ENCODE peak calls at places on chromosomes 11 and 22, in nine cellular contexts. One of them, this sample, is unnamed.

GRCh38 chr11:71354394-71355105 is 93.6 kb downstream of the DHCR7 start:
- DNase-seq in SHP77: no peak
- DNase-seq in spleen: no peak
- DNase-seq in AG09309: no peak
- DNase-seq in tibial artery: no peak
- DNase-seq in Right ventricle myocardium inferior: no peak
- DNase-seq in body of pancreas: no peak
- DNase-seq in iPS-NIHi11: no peak
- DNase-seq in HFFc6: no peak
- DNase-seq in this sample: no peak

GRCh38 chr22:49272546-49273125 is 555.0 kb downstream of the BRD1 start:
- DNase-seq in SHP77: no peak
- DNase-seq in spleen: peak
- DNase-seq in AG09309: no peak
- DNase-seq in tibial artery: peak
- DNase-seq in Right ventricle myocardium inferior: no peak
- DNase-seq in body of pancreas: no peak
- DNase-seq in iPS-NIHi11: no peak
- DNase-seq in HFFc6: no peak
- DNase-seq in this sample: no peak

GRCh38 chr22:40121463-40121862 is 56.3 kb upstream of the TNRC6B start:
- DNase-seq in SHP77: no peak
- DNase-seq in spleen: no peak
- DNase-seq in AG09309: no peak
- DNase-seq in tibial artery: no peak
- DNase-seq in Right ventricle myocardium inferior: no peak
- DNase-seq in body of pancreas: no peak
- DNase-seq in iPS-NIHi11: no peak
- DNase-seq in HFFc6: no peak
- DNase-seq in this sample: no peak

GRCh38 chr22:17035246-17035645 is 27.2 kb upstream of the GAB4 start:
- DNase-seq in SHP77: peak
- DNase-seq in spleen: no peak
- DNase-seq in AG09309: no peak
- DNase-seq in tibial artery: no peak
- DNase-seq in Right ventricle myocardium inferior: no peak
- DNase-seq in body of pancreas: no peak
- DNase-seq in iPS-NIHi11: no peak
- DNase-seq in HFFc6: no peak
- DNase-seq in this sample: no peak

GRCh38 chr11:1943576-1943975 is 3.6 kb upstream of the MRPL23 start:
- DNase-seq in SHP77: no peak
- DNase-seq in spleen: peak
- DNase-seq in AG09309: no peak
- DNase-seq in tibial artery: peak
- DNase-seq in Right ventricle myocardium inferior: peak
- DNase-seq in body of pancreas: no peak
- DNase-seq in iPS-NIHi11: no peak
- DNase-seq in HFFc6: no peak
- DNase-seq in this sample: no peak

GRCh38 chr22:19663821-19664325 is 50.4 kb upstream of the SEPTIN5 start:
- DNase-seq in SHP77: peak
- DNase-seq in spleen: no peak
- DNase-seq in AG09309: no peak
- DNase-seq in tibial artery: peak
- DNase-seq in Right ventricle myocardium inferior: peak
- DNase-seq in body of pancreas: no peak
- DNase-seq in iPS-NIHi11: peak
- DNase-seq in HFFc6: no peak
- DNase-seq in this sample: peak

GRCh38 chr11:37657645-37658044 is 1059.6 kb upstream of the RAG2 start:
- DNase-seq in SHP77: no peak
- DNase-seq in spleen: no peak
- DNase-seq in AG09309: no peak
- DNase-seq in tibial artery: no peak
- DNase-seq in Right ventricle myocardium inferior: no peak
- DNase-seq in body of pancreas: no peak
- DNase-seq in iPS-NIHi11: no peak
- DNase-seq in HFFc6: peak
- DNase-seq in this sample: no peak

GRCh38 chr11:113193894-113194293 is 120.5 kb upstream of the TTC12 start:
- DNase-seq in SHP77: no peak
- DNase-seq in spleen: no peak
- DNase-seq in AG09309: no peak
- DNase-seq in tibial artery: no peak
- DNase-seq in Right ventricle myocardium inferior: no peak
- DNase-seq in body of pancreas: peak
- DNase-seq in iPS-NIHi11: no peak
- DNase-seq in HFFc6: no peak
- DNase-seq in this sample: no peak

GRCh38 chr11:1870721-1871466 is 18.0 kb downstream of the LSP1 start:
- DNase-seq in SHP77: no peak
- DNase-seq in spleen: peak
- DNase-seq in AG09309: no peak
- DNase-seq in tibial artery: peak
- DNase-seq in Right ventricle myocardium inferior: peak
- DNase-seq in body of pancreas: peak
- DNase-seq in iPS-NIHi11: no peak
- DNase-seq in HFFc6: no peak
- DNase-seq in this sample: peak

GRCh38 chr11:23944939-23945338 is 551.9 kb upstream of the LUZP2 start:
- DNase-seq in SHP77: no peak
- DNase-seq in spleen: no peak
- DNase-seq in AG09309: no peak
- DNase-seq in tibial artery: no peak
- DNase-seq in Right ventricle myocardium inferior: no peak
- DNase-seq in body of pancreas: no peak
- DNase-seq in iPS-NIHi11: no peak
- DNase-seq in HFFc6: no peak
- DNase-seq in this sample: no peak

GRCh38 chr22:38505595-38506117 is 455 bp downstream of the DDX17 start:
- DNase-seq in SHP77: no peak
- DNase-seq in spleen: peak
- DNase-seq in AG09309: no peak
- DNase-seq in tibial artery: peak
- DNase-seq in Right ventricle myocardium inferior: peak
- DNase-seq in body of pancreas: peak
- DNase-seq in iPS-NIHi11: peak
- DNase-seq in HFFc6: no peak
- DNase-seq in this sample: peak

GRCh38 chr22:45563362-45564040 is 60.8 kb downstream of the FBLN1 start:
- DNase-seq in SHP77: no peak
- DNase-seq in spleen: no peak
- DNase-seq in AG09309: no peak
- DNase-seq in tibial artery: no peak
- DNase-seq in Right ventricle myocardium inferior: no peak
- DNase-seq in body of pancreas: no peak
- DNase-seq in iPS-NIHi11: no peak
- DNase-seq in HFFc6: no peak
- DNase-seq in this sample: no peak

GRCh38 chr11:65133724-65134123 is 595 bp downstream of the SYVN1 start:
- DNase-seq in SHP77: no peak
- DNase-seq in spleen: no peak
- DNase-seq in AG09309: no peak
- DNase-seq in tibial artery: peak
- DNase-seq in Right ventricle myocardium inferior: peak
- DNase-seq in body of pancreas: no peak
- DNase-seq in iPS-NIHi11: no peak
- DNase-seq in HFFc6: no peak
- DNase-seq in this sample: no peak

GRCh38 chr11:102794382-102794781 is 3.6 kb downstream of the MMP1 start:
- DNase-seq in SHP77: no peak
- DNase-seq in spleen: no peak
- DNase-seq in AG09309: no peak
- DNase-seq in tibial artery: no peak
- DNase-seq in Right ventricle myocardium inferior: no peak
- DNase-seq in body of pancreas: no peak
- DNase-seq in iPS-NIHi11: peak
- DNase-seq in HFFc6: peak
- DNase-seq in this sample: peak

GRCh38 chr11:110479445-110480101 is 49.8 kb downstream of the FDX1 start:
- DNase-seq in SHP77: no peak
- DNase-seq in spleen: no peak
- DNase-seq in AG09309: peak
- DNase-seq in tibial artery: no peak
- DNase-seq in Right ventricle myocardium inferior: no peak
- DNase-seq in body of pancreas: no peak
- DNase-seq in iPS-NIHi11: no peak
- DNase-seq in HFFc6: no peak
- DNase-seq in this sample: peak

GRCh38 chr11:100861221-100861620 is 174.1 kb downstream of the ARHGAP42 start:
- DNase-seq in SHP77: no peak
- DNase-seq in spleen: no peak
- DNase-seq in AG09309: no peak
- DNase-seq in tibial artery: no peak
- DNase-seq in Right ventricle myocardium inferior: no peak
- DNase-seq in body of pancreas: no peak
- DNase-seq in iPS-NIHi11: no peak
- DNase-seq in HFFc6: no peak
- DNase-seq in this sample: no peak

GRCh38 chr11:118380571-118380970 is 20.8 kb upstream of the ATP5MG start:
- DNase-seq in SHP77: no peak
- DNase-seq in spleen: no peak
- DNase-seq in AG09309: no peak
- DNase-seq in tibial artery: no peak
- DNase-seq in Right ventricle myocardium inferior: no peak
- DNase-seq in body of pancreas: no peak
- DNase-seq in iPS-NIHi11: no peak
- DNase-seq in HFFc6: no peak
- DNase-seq in this sample: no peak

GRCh38 chr11:30984442-30984816 is 385.1 kb downstream of the DCDC1 start:
- DNase-seq in SHP77: no peak
- DNase-seq in spleen: no peak
- DNase-seq in AG09309: no peak
- DNase-seq in tibial artery: no peak
- DNase-seq in Right ventricle myocardium inferior: no peak
- DNase-seq in body of pancreas: no peak
- DNase-seq in iPS-NIHi11: no peak
- DNase-seq in HFFc6: no peak
- DNase-seq in this sample: peak

GRCh38 chr22:37518509-37519267 is 527 bp downstream of the CARD10 start:
- DNase-seq in SHP77: no peak
- DNase-seq in spleen: no peak
- DNase-seq in AG09309: no peak
- DNase-seq in tibial artery: no peak
- DNase-seq in Right ventricle myocardium inferior: no peak
- DNase-seq in body of pancreas: no peak
- DNase-seq in iPS-NIHi11: peak
- DNase-seq in HFFc6: no peak
- DNase-seq in this sample: no peak

This sample was measured in AG08395.